ENCODE peak calls at places on chromosomes 4 and X, in ten cellular contexts. C is K562, G is uterus, N is heart left ventricle, P is endodermal cell, Q is OCI-LY7, W is prostate gland, A is sigmoid colon, J is transverse colon, R is A673. I is an unnamed sample.

GRCh38 chr4:47668810-47669408 is 169.0 kb downstream of the CORIN start:
- DNase-seq in C (peak; percentile 45), G (no peak), N (no peak), P (no peak), Q (peak; percentile 39), W (peak; percentile 38), A (no peak), J (no peak), R (peak; percentile 68), I (no peak)

GRCh38 chr4:121873604-121874003 is 3.3 kb upstream of the BBS7 start:
- DNase-seq in C (no peak), G (no peak), N (no peak), P (no peak), Q (no peak), W (no peak), A (no peak), J (no peak), R (no peak), I (no peak)

GRCh38 chrX:136823175-136823574 is 42.4 kb upstream of the ARHGEF6 start:
- DNase-seq in C (no peak), G (no peak), N (no peak), P (no peak), Q (no peak), W (no peak), A (no peak), J (no peak), R (no peak), I (no peak)

GRCh38 chr4:122895336-122895995 is 26.9 kb downstream of the NUDT6 start:
- DNase-seq in C (no peak), G (no peak), N (no peak), P (no peak), Q (no peak), W (no peak), A (no peak), J (no peak), R (no peak), I (no peak)

GRCh38 chrX:97628807-97629596 is 745.3 kb downstream of the RPA4 start:
- DNase-seq in C (no peak), G (no peak), N (no peak), P (no peak), Q (no peak), W (no peak), A (no peak), J (no peak), R (no peak), I (no peak)

GRCh38 chr4:26936284-26937065 is 75.8 kb downstream of the STIM2 start:
- DNase-seq in C (peak; percentile 25), G (no peak), N (no peak), P (peak; percentile 53), Q (no peak), W (no peak), A (no peak), J (no peak), R (no peak), I (peak; percentile 32)

GRCh38 chr4:129113919-129114318 is 18.0 kb downstream of the C4orf33 start:
- DNase-seq in C (no peak), G (no peak), N (no peak), P (no peak), Q (no peak), W (no peak), A (no peak), J (no peak), R (no peak), I (no peak)

GRCh38 chr4:10175626-10176025 is 59.0 kb upstream of the WDR1 start:
- DNase-seq in C (no peak), G (no peak), N (no peak), P (no peak), Q (no peak), W (no peak), A (no peak), J (no peak), R (no peak), I (no peak)

GRCh38 chr4:105234582-105234981 is 87.9 kb downstream of the TET2 start:
- DNase-seq in C (no peak), G (no peak), N (no peak), P (no peak), Q (no peak), W (no peak), A (no peak), J (no peak), R (no peak), I (no peak)

GRCh38 chr4:175891863-175892262 is 79.8 kb upstream of the GPM6A start:
- DNase-seq in C (no peak), G (no peak), N (no peak), P (no peak), Q (peak; percentile 68), W (peak; percentile 35), A (no peak), J (no peak), R (peak; percentile 25), I (no peak)

GRCh38 chr4:2859514-2859913 is 15.9 kb downstream of the ADD1 start:
- DNase-seq in C (no peak), G (no peak), N (no peak), P (no peak), Q (peak; percentile 69), W (no peak), A (no peak), J (no peak), R (no peak), I (no peak)
- H3K4me1 ChIP-seq in C (peaks cover 15% of the 10 kb centered on the region), G (peaks cover 23% of the 10 kb centered on the region), N (peaks cover 90% of the 10 kb centered on the region), P (peaks cover 26% of the 10 kb centered on the region), Q (peaks cover 30% of the 10 kb centered on the region), W (peaks cover 14% of the 10 kb centered on the region), A (peaks cover 89% of the 10 kb centered on the region), J (peaks cover 45% of the 10 kb centered on the region), R (peaks cover 56% of the 10 kb centered on the region), I (peaks cover 99% of the 10 kb centered on the region)

DNA sequence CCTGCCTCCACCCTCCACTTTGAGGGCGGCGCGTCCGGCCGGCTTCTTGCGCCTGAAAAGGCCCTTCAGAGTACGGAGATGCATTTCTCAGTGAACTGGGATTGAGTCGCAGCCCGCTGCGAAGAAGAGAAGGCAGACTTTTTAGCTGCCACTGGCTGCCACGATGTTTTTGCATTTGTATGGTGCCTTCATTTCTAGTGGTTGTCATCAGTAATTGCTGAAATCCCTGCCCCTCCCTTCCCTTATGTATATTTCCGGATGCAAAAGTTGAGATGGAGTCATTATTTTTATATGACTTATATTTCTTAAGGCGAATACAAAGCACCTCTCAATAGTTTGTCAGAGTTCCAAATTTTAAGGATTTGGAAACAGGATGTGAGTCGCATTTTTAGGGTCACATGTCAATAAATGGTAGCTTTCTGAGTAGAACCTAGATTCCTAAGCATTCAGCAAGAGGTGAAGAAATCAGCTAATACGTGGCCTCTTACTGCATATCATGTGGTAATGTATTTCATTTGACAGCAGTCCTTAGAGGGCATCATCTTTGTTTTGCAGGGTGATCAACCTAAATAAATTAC is 652 bp downstream of the ATP6AP2 start:
- DNase-seq in C (no peak), G (no peak), N (no peak), P (no peak), Q (peak; percentile 24), W (no peak), A (no peak), J (no peak), R (peak; percentile 14), I (no peak)
- H3K4me3 ChIP-seq in C (peak overlapping the region; percentile 88), G (peak overlapping the region; percentile 60), N (peak overlapping the region; percentile 67), P (peak overlapping the region; percentile 87), Q (peak overlapping the region; percentile 89), W (peak overlapping the region; percentile 69), A (peak overlapping the region; percentile 81), J (peak overlapping the region; percentile 78), R (peak overlapping the region; percentile 74), I (peak overlapping the region; percentile 69)

DNA sequence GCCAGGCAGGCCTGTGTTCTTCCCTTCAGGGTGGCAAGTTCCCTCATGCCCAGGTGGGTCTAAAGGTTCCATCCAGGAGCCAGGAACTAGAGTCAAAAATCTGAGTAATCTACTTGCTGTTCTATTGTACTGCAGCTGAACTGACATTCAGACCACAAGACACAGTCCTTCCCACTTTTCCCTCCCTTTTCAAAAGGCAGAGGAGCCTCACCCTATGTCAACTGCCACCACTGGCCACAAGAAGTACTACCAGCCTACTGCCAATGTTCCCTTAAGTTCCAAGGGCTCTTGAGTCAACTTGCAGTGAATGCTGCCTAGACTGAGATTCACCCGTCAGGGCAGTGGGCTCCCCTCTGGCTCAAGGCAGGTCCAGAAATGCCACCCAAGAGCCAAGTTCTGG is 133.5 kb downstream of the FAM47B start:
- DNase-seq in C (no peak), G (no peak), N (no peak), P (peak; percentile 49), Q (no peak), W (no peak), A (no peak), J (no peak), R (peak; percentile 10), I (no peak)
- TF ChIP-seq CTCF in C (no peak), G (no peak), N (no peak), P (peak; percentile 52), Q (no peak), W (no peak), A (no peak), J (no peak), R (peak; percentile 14), I (no peak)

GRCh38 chr4:111639876-111640275 is 505.4 kb upstream of the FAM241A start:
- DNase-seq in C (no peak), G (no peak), N (no peak), P (no peak), Q (no peak), W (no peak), A (no peak), J (no peak), R (peak; percentile 51), I (no peak)
- H3K4me1 ChIP-seq in C (no peaks in the 10 kb centered on the region), G (no peaks in the 10 kb centered on the region), N (no peaks in the 10 kb centered on the region), P (peaks cover 12% of the 10 kb centered on the region), Q (no peaks in the 10 kb centered on the region), W (no peaks in the 10 kb centered on the region), A (no peaks in the 10 kb centered on the region), J (no peaks in the 10 kb centered on the region), R (peaks cover 13% of the 10 kb centered on the region), I (no peaks in the 10 kb centered on the region)

DNA sequence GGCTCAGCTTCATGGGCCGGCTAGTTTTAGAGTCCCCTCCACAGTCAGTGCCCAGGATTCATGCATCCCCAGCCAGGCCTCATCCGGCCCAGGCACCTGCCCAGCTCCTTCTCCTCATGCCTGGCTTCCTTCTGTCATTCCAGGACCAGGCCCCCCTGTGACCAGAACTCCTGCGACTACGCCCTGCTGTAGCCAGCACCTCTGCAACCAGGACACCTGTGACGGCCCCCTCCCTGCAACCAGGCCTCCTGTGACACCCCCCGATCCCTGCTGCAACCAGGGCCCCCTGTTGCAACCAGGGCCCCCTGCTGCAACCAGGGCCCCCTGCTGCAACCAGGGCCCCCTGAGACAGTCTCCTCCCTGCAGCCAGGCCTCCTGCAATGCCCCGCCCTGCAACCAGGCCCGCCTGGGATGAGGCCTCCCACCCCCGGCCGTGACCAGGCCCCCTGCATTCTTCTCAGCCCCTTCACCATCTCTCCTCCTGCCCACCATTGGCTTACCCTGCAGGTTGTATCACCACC is 46.8 kb downstream of the HTRA3 start:
- DNase-seq in C (no peak), G (peak; percentile 17), N (no peak), P (no peak), Q (no peak), W (no peak), A (no peak), J (no peak), R (no peak), I (no peak)
- H3K4me3 ChIP-seq in C (no peak overlapping the region), G (no peak overlapping the region), N (no peak overlapping the region), P (no peak overlapping the region), Q (no peak overlapping the region), W (no peak overlapping the region), A (no peak overlapping the region), J (no peak overlapping the region), R (no peak overlapping the region), I (no peak overlapping the region)

GRCh38 chr4:8131210-8131609 is 27.4 kb downstream of the ABLIM2 start:
- DNase-seq in C (no peak), G (no peak), N (no peak), P (no peak), Q (peak; percentile 74), W (no peak), A (no peak), J (no peak), R (no peak), I (no peak)
- TF ChIP-seq CTCF in C (no peak), G (no peak), N (no peak), P (no peak), Q (peak; percentile 39), W (no peak), A (no peak), J (no peak), R (no peak), I (no peak)

I was measured in lower lobe of right lung.